ENCODE peak calls at places on chromosomes 16 and 17, in four cellular contexts. One of them, this sample, is unnamed.

GRCh38 chr16:48256579-48257177 is 9.3 kb upstream of the ABCC11 start:
- DNase-seq in A549: no peak
- DNase-seq in K562: no peak
- DNase-seq in HepG2: no peak
- DNase-seq in this sample: no peak

GRCh38 chr16:64864232-64864803 is 257.5 kb downstream of the CDH11 start:
- DNase-seq in A549: no peak
- DNase-seq in K562: no peak
- DNase-seq in HepG2: no peak
- DNase-seq in this sample: no peak

GRCh38 chr16:89697161-89697615 is 4.3 kb downstream of the SPATA2L start:
- DNase-seq in A549: no peak
- DNase-seq in K562: no peak
- DNase-seq in HepG2: no peak
- DNase-seq in this sample: no peak

GRCh38 chr17:61644800-61645774 is 54.1 kb upstream of the NACA2 start:
- DNase-seq in A549: no peak
- DNase-seq in K562: no peak
- DNase-seq in HepG2: no peak
- DNase-seq in this sample: no peak

GRCh38 chr17:75695141-75695829 is 26.0 kb upstream of the ITGB4 start:
- DNase-seq in A549: no peak
- DNase-seq in K562: no peak
- DNase-seq in HepG2: no peak
- DNase-seq in this sample: no peak

GRCh38 chr16:87297407-87297806 is 19.8 kb downstream of the C16orf95 start:
- DNase-seq in A549: no peak
- DNase-seq in K562: no peak
- DNase-seq in HepG2: no peak
- DNase-seq in this sample: no peak

GRCh38 chr17:41657936-41658335 is 30.7 kb upstream of the EIF1 start:
- DNase-seq in A549: no peak
- DNase-seq in K562: no peak
- DNase-seq in HepG2: no peak
- DNase-seq in this sample: no peak

GRCh38 chr17:34254651-34255380 is at the start of gene CCL2:
- DNase-seq in A549: peak
- DNase-seq in K562: peak
- DNase-seq in HepG2: no peak
- DNase-seq in this sample: peak

GRCh38 chr17:1765576-1765975 is 3.7 kb downstream of the SERPINF1 start:
- DNase-seq in A549: no peak
- DNase-seq in K562: no peak
- DNase-seq in HepG2: no peak
- DNase-seq in this sample: no peak

GRCh38 chr17:66459811-66460270 is 157.4 kb downstream of the PRKCA start:
- DNase-seq in A549: peak
- DNase-seq in K562: no peak
- DNase-seq in HepG2: peak
- DNase-seq in this sample: no peak

GRCh38 chr17:36752096-36752888 is 150.9 kb downstream of the MRM1 start:
- DNase-seq in A549: no peak
- DNase-seq in K562: no peak
- DNase-seq in HepG2: no peak
- DNase-seq in this sample: no peak

GRCh38 chr16:228151-228855 is 946 bp downstream of the LUC7L start:
- DNase-seq in A549: peak
- DNase-seq in K562: peak
- DNase-seq in HepG2: peak
- DNase-seq in this sample: no peak

GRCh38 chr16:51343411-51343810 is 192.3 kb upstream of the SALL1 start:
- DNase-seq in A549: no peak
- DNase-seq in K562: no peak
- DNase-seq in HepG2: no peak
- DNase-seq in this sample: no peak

GRCh38 chr17:50665838-50666237 is 31.2 kb downstream of the ABCC3 start:
- DNase-seq in A549: no peak
- DNase-seq in K562: no peak
- DNase-seq in HepG2: no peak
- DNase-seq in this sample: no peak

GRCh38 chr16:25210758-25211157 is 6.0 kb upstream of the AQP8 start:
- DNase-seq in A549: no peak
- DNase-seq in K562: peak
- DNase-seq in HepG2: no peak
- DNase-seq in this sample: no peak

GRCh38 chr16:77585852-77586251 is 136.5 kb upstream of the NUDT7 start:
- DNase-seq in A549: peak
- DNase-seq in K562: no peak
- DNase-seq in HepG2: no peak
- DNase-seq in this sample: no peak

GRCh38 chr17:61238455-61238933 is 161.1 kb upstream of the TBX2 start:
- DNase-seq in A549: no peak
- DNase-seq in K562: no peak
- DNase-seq in HepG2: no peak
- DNase-seq in this sample: no peak

GRCh38 chr17:19260958-19261357 is 23.8 kb downstream of the EPN2 start:
- DNase-seq in A549: no peak
- DNase-seq in K562: no peak
- DNase-seq in HepG2: no peak
- DNase-seq in this sample: no peak

GRCh38 chr17:50863931-50864330 is 2.2 kb downstream of the TOB1 start:
- DNase-seq in A549: no peak
- DNase-seq in K562: no peak
- DNase-seq in HepG2: no peak
- DNase-seq in this sample: no peak

GRCh38 chr17:49497147-49498036 is 2.3 kb downstream of the NGFR start:
- DNase-seq in A549: peak
- DNase-seq in K562: no peak
- DNase-seq in HepG2: no peak
- DNase-seq in this sample: peak

GRCh38 chr16:69823831-69824563 is 61.9 kb downstream of the WWP2 start:
- DNase-seq in A549: no peak
- DNase-seq in K562: no peak
- DNase-seq in HepG2: no peak
- DNase-seq in this sample: no peak

GRCh38 chr17:82588266-82589175 is 59.7 kb downstream of the WDR45B start:
- DNase-seq in A549: no peak
- DNase-seq in K562: no peak
- DNase-seq in HepG2: no peak
- DNase-seq in this sample: no peak

GRCh38 chr17:40024901-40025300 is 9.7 kb downstream of the CSF3 start:
- DNase-seq in A549: no peak
- DNase-seq in K562: no peak
- DNase-seq in HepG2: no peak
- DNase-seq in this sample: no peak

GRCh38 chr17:1961187-1961586 is 63.9 kb downstream of the RTN4RL1 start:
- DNase-seq in A549: no peak
- DNase-seq in K562: no peak
- DNase-seq in HepG2: no peak
- DNase-seq in this sample: peak

GRCh38 chr16:72098936-72099335 is 5.3 kb downstream of the DHX38 start:
- DNase-seq in A549: no peak
- DNase-seq in K562: no peak
- DNase-seq in HepG2: no peak
- DNase-seq in this sample: no peak

GRCh38 chr16:72101195-72101594 is 7.5 kb downstream of the DHX38 start:
- DNase-seq in A549: no peak
- DNase-seq in K562: no peak
- DNase-seq in HepG2: no peak
- DNase-seq in this sample: no peak

GRCh38 chr16:72094266-72094610 is 591 bp downstream of the DHX38 start:
- DNase-seq in A549: no peak
- DNase-seq in K562: peak
- DNase-seq in HepG2: no peak
- DNase-seq in this sample: no peak

GRCh38 chr16:72104905-72105304 is 11.3 kb downstream of the DHX38 start:
- DNase-seq in A549: no peak
- DNase-seq in K562: no peak
- DNase-seq in HepG2: no peak
- DNase-seq in this sample: no peak

GRCh38 chr16:72099377-72099818 is 5.8 kb downstream of the DHX38 start:
- DNase-seq in A549: peak
- DNase-seq in K562: peak
- DNase-seq in HepG2: peak
- DNase-seq in this sample: peak
- TF ChIP-seq HMGXB4 in A549: no peak
- TF ChIP-seq HMGXB4 in K562: no peak
- TF ChIP-seq HMGXB4 in HepG2: no peak
- TF ChIP-seq HMGXB4 in this sample: no peak

DNA sequence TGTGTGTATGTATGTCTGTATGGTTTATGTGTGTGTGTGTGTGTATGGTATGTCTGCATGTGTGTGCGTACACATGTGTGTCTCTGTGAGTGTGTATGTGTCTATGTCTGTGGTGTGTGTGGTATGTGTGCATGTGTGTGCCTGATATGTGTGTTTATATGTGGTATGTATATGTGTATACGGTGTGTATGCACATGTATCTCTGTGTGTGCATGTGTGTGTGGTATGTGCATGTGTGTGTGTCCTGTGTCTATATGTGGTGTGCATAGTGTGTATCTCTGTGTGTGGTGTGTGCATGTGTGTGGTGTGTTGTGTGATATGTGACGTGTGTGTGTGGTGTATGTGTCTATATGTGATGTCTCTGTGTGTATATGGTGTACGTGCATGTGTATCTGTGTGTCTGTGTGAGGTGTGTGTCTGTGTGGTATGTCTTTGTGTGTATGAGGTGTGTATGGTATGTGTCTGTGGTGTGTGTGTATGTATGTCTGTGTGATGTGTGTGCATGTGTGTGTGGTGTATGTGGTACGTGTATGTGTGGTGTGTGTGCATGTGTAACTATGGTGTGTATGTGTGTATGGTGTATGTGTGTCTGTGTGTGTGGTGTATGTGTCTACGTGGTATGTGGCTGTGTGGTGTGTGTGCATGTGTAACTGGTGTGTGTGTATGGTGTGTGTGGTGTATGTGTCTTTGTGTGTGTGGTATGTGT is 164.3 kb upstream of the PLCG2 start:
- DNase-seq in A549: no peak
- DNase-seq in K562: no peak
- DNase-seq in HepG2: no peak
- DNase-seq in this sample: no peak
- TF ChIP-seq HMGXB4 in A549: no peak
- TF ChIP-seq HMGXB4 in K562: no peak
- TF ChIP-seq HMGXB4 in HepG2: no peak
- TF ChIP-seq HMGXB4 in this sample: no peak

DNA sequence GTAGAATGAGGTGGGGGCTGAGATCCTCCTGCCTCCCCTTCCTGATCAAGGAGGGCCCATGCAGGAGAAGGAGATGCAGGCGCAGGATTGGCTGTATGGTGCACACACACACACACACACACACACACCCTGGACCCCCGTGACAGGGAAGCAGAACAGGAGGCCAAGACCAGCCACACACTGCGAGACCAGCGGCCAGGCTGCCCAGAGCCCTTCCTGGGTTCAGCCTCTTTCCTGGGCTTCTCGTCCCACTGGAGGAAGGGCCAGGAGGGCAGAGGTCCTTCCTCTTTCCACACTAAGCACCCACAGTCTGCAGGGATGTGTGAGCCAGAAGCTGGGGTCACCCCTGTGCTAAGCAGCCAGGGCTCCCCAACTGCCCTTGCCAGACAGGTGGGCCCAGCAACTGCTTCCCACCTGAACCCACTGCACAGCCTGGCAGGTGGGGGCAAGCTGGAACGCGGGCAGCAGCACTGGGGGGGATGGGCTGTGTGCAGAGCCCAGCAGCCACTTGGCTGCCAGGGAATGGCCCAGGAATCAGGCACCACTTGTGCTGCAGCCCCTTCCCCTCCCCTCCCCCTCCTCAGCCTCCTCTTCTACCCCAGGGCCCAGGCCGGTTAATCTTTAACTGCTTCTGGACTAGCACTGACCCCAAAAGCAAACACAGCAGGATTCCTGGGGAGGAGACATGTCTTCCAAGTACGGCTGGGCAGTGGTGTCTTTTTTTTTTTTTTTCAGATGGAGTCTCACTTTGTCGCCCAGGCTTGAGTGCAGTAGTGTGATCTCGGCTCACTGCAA is 44.6 kb upstream of the SLC38A10 start:
- DNase-seq in A549: peak
- DNase-seq in K562: no peak
- DNase-seq in HepG2: peak
- DNase-seq in this sample: no peak
- TF ChIP-seq HMGXB4 in A549: no peak
- TF ChIP-seq HMGXB4 in K562: no peak
- TF ChIP-seq HMGXB4 in HepG2: no peak
- TF ChIP-seq HMGXB4 in this sample: no peak

DNA sequence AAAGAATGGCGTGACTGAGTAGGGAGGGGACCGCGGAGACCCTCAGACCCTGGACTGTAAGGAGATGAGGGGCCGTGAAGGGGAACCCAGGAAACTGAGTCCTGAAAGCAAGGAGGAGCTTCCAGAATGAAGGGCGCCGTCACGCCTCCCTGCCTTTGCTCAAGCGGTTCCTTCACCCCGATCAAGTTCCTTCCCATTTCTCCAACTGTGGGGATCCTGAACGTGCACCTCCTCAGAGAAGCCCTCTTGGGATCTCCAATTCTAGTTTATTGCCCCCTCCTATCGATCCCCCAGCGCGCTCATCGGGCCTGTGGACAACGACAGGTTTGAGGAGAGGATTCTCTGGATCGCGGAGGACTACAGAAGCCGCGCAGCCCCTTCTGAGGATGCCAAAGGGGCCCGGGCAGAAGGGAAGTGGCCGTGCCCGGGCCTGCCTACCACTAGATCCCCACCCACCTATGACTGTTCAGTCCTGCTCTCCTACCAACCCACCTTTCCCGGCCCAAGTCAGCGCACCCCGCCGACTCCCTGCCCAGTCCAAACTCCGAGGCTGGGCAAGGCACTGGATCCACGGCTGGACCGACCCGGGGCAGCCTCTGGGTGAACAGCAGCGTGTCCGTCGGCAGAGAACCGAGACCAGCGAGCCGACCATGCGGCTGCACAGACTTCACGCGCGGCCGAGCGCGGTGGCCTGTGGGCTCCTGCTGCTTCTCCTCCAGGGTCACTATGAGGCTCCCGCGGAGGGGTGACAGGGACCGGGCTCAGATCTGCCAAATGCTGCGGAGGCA is 12.8 kb upstream of the CES3 start:
- DNase-seq in A549: no peak
- DNase-seq in K562: no peak
- DNase-seq in HepG2: no peak
- DNase-seq in this sample: no peak
- TF ChIP-seq HMGXB4 in A549: no peak
- TF ChIP-seq HMGXB4 in K562: no peak
- TF ChIP-seq HMGXB4 in HepG2: no peak
- TF ChIP-seq HMGXB4 in this sample: no peak

This sample was measured in WTC11.